ENCODE peak calls at places on chromosomes 13 and 19, in six cellular contexts. V is HepG2, P is K562, Q is H1, K is GM12878, X is SK-N-SH. S is an unnamed sample.

GRCh38 chr13:21164631-21165030 is 11.7 kb downstream of the SKA3 start:
- DNase-seq in V (no peak), P (no peak), Q (no peak), K (no peak), X (no peak), S (no peak)

GRCh38 chr13:70732611-70733010 is 624.4 kb upstream of the KLHL1 start:
- DNase-seq in V (no peak), P (no peak), Q (no peak), K (no peak), X (no peak), S (no peak)

GRCh38 chr13:22517544-22517943 is 663.2 kb upstream of the SGCG start:
- DNase-seq in V (no peak), P (no peak), Q (no peak), K (no peak), X (no peak), S (no peak)

GRCh38 chr19:46451352-46451751 is 20.0 kb downstream of the PNMA8A start:
- DNase-seq in V (no peak), P (no peak), Q (no peak), K (no peak), X (no peak), S (no peak)

GRCh38 chr19:45847661-45848060 is 15.3 kb downstream of the SYMPK start:
- DNase-seq in V (no peak), P (no peak), Q (no peak), K (no peak), X (no peak), S (no peak)

GRCh38 chr19:35807633-35808032 is 5.0 kb downstream of the PRODH2 start:
- DNase-seq in V (no peak), P (no peak), Q (no peak), K (no peak), X (no peak), S (no peak)

GRCh38 chr13:66348745-66349720 is 881.1 kb downstream of the PCDH9 start:
- DNase-seq in V (no peak), P (no peak), Q (no peak), K (no peak), X (no peak), S (no peak)

GRCh38 chr19:10191347-10191746 is 3.4 kb downstream of the DNMT1 start:
- DNase-seq in V (peak; percentile 91), P (no peak), Q (no peak), K (no peak), X (no peak), S (no peak)

GRCh38 chr13:44470623-44471562 is 97.3 kb downstream of the SERP2 start:
- DNase-seq in V (peak; percentile 29), P (peak; percentile 6), Q (no peak), K (no peak), X (no peak), S (no peak)

GRCh38 chr19:47848871-47849473 is 10.1 kb upstream of the TPRX2 start:
- DNase-seq in V (peak; percentile 15), P (peak; percentile 62), Q (peak; percentile 91), K (no peak), X (peak; percentile 33), S (no peak)

GRCh38 chr13:88456155-88456554 is 785.0 kb downstream of the SLITRK5 start:
- DNase-seq in V (no peak), P (no peak), Q (no peak), K (no peak), X (no peak), S (no peak)

GRCh38 chr19:46202426-46202825 is 27.1 kb upstream of the IGFL1 start:
- DNase-seq in V (no peak), P (no peak), Q (no peak), K (no peak), X (no peak), S (no peak)

GRCh38 chr19:44512326-44513298 is 12.3 kb upstream of the ZNF180 start:
- DNase-seq in V (peak; percentile 36), P (peak; percentile 81), Q (peak; percentile 87), K (no peak), X (peak; percentile 61), S (peak; percentile 51)

GRCh38 chr19:9597027-9597426 is 12.7 kb upstream of the ZNF121 start:
- DNase-seq in V (no peak), P (no peak), Q (no peak), K (no peak), X (no peak), S (no peak)

GRCh38 chr19:7638802-7639465 is 2.0 kb downstream of the STXBP2 start:
- DNase-seq in V (no peak), P (no peak), Q (no peak), K (no peak), X (no peak), S (no peak)

GRCh38 chr19:41706741-41707501 is 1.5 kb upstream of the CEACAM5 start:
- DNase-seq in V (peak; percentile 64), P (peak; percentile 89), Q (peak; percentile 73), K (peak; percentile 3), X (peak; percentile 79), S (peak; percentile 41)

GRCh38 chr13:106391271-106391670 is 144.2 kb downstream of the EFNB2 start:
- DNase-seq in V (no peak), P (no peak), Q (no peak), K (no peak), X (no peak), S (no peak)

GRCh38 chr19:13843104-13843921 is 33.6 kb upstream of the NANOS3 start:
- DNase-seq in V (no peak), P (no peak), Q (peak; percentile 68), K (no peak), X (peak; percentile 58), S (no peak)

GRCh38 chr19:45137179-45137761 is 23.5 kb downstream of the NKPD1 start:
- DNase-seq in V (no peak), P (no peak), Q (no peak), K (peak; percentile 93), X (peak; percentile 63), S (no peak)

GRCh38 chr13:112877066-112877465 is 91.9 kb upstream of the MCF2L start:
- DNase-seq in V (no peak), P (no peak), Q (no peak), K (no peak), X (no peak), S (no peak)

GRCh38 chr19:54164369-54165068 is 5.0 kb upstream of the LENG1 start:
- DNase-seq in V (no peak), P (peak; percentile 90), Q (peak; percentile 99), K (no peak), X (no peak), S (peak; percentile 17)

GRCh38 chr19:14974488-14974887 is 5.2 kb downstream of the SLC1A6 start:
- DNase-seq in V (no peak), P (no peak), Q (no peak), K (no peak), X (no peak), S (no peak)

GRCh38 chr13:51733656-51734334 is 70.2 kb downstream of the DHRS12 start:
- DNase-seq in V (no peak), P (no peak), Q (no peak), K (no peak), X (no peak), S (peak; percentile 80)

GRCh38 chr19:15238639-15239155 is 6.4 kb upstream of the EPHX3 start:
- DNase-seq in V (no peak), P (no peak), Q (no peak), K (no peak), X (no peak), S (no peak)

GRCh38 chr19:9945319-9945966 is 9.1 kb upstream of the OLFM2 start:
- DNase-seq in V (peak; percentile 10), P (peak; percentile 74), Q (no peak), K (no peak), X (peak; percentile 78), S (no peak)

GRCh38 chr13:57673197-57673596 is 41.7 kb downstream of the PCDH17 start:
- DNase-seq in V (no peak), P (no peak), Q (no peak), K (no peak), X (no peak), S (no peak)

GRCh38 chr19:48565090-48565489 is 13.1 kb downstream of the SULT2B1 start:
- DNase-seq in V (peak; percentile 88), P (no peak), Q (no peak), K (no peak), X (no peak), S (no peak)

DNA sequence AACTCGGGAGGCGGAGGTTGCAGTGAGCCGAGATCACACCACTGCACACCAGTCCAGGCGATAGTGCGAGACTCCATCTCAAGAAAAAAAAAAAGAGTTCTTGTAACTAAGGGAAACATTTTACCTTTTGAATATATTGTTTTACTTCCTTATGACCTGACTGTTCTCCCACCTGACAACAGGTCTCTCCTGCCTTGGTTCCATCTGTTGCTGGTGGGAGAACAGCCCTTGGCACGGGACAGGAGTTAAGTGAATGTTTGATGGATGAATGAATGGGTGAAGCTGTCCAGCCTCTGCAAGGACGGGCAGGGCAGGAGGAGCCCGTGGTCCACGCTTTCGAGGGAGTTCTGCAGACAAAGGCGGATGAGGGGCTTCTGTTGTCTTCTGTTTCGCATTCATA is 16.3 kb upstream of the CCNE1 start:
- DNase-seq in V (no peak), P (no peak), Q (no peak), K (no peak), X (no peak), S (no peak)
- TF ChIP-seq GABPA in V (no peak), P (no peak), Q (no peak), K (no peak), X (no peak), S (no peak)

DNA sequence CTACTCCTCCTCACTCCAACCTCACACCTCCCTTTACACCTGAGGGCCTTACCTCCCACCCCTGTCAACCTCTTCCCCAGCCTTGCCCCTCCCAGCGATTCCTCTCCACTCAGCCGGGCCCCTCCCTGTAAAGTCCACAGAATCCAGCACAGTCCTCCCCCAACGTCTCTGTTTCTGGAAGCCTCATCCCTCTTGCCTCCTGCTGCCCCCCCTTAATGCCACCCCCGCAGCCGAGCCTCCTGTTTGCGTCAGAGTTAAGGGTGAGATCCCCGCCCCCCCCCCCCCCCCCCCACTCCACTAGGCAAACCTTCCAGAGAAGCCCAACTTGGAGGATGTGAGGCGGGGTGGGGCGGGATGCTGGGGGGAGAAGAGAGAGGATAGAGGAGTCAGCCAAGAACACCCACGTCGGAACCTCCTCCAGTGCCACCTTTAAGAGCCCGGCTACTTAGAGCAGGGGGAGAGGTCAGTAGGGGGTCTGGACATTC is 2.1 kb downstream of the UNC13A start:
- DNase-seq in V (no peak), P (peak; percentile 47), Q (no peak), K (no peak), X (peak; percentile 61), S (no peak)
- H3K4me3 ChIP-seq in V (no peak overlapping the region), P (no peak overlapping the region), Q (peak overlapping the region; percentile 55), K (no peak overlapping the region), X (no peak overlapping the region), S (no peak overlapping the region)

GRCh38 chr13:102311433-102311796 is 90.4 kb downstream of the FGF14 start:
- DNase-seq in V (no peak), P (no peak), Q (no peak), K (no peak), X (no peak), S (no peak)
- TF ChIP-seq GABPA in V (no peak), P (no peak), Q (no peak), K (no peak), X (no peak), S (no peak)

DNA sequence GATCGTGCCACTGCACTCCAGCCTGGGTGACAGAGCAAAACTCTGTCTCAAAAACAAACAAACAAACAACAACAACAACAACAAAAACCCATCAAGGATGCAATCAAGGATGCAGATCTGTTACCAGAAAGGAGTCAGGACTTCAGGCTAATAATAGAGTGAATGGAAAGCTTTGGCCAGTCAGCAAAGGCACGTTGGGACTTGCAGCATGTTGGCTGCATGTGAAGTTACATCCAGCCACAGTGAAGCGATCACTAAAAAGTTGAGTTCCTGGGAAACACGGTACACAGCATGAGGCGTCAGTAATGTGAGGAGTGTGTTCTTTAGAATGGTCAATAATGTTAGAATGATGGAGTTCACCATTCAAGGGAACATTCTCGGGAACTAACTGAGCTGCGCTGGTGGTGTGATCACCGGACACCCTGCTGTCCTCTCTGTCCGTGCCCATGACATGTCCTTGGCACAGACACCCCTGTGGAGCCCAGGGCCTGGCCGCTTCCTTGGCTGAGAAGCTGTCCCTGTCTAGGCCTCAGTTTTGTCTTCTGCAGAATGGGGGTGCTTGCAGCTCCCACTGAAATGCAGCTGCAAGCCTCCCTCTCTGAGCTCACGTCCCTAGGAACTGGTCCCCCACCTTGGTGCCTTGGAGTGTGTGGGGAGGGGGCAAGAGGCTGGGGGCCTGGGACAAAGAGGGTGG is 2.3 kb upstream of the LGALS7B start:
- DNase-seq in V (no peak), P (no peak), Q (no peak), K (no peak), X (no peak), S (no peak)
- H3K4me3 ChIP-seq in V (no peak overlapping the region), P (no peak overlapping the region), Q (no peak overlapping the region), K (no peak overlapping the region), X (no peak overlapping the region), S (no peak overlapping the region)

S was measured in HL-60.